ENCODE peak calls at places on chromosomes 2 and 18, in seven cellular contexts. J is GM20000, O is choroid plexus epithelial cell, Y is fibroblast of lung, P is neural crest cell, A is nephron progenitor cell, U is GM12864. I is an unnamed sample.

GRCh38 chr2:234243871-234244565 is 193.5 kb downstream of the SPP2 start:
- DNase-seq in Y (peak; percentile 38), O (peak; percentile 78), P (no peak), J (no peak), U (no peak), A (no peak), I (no peak)

GRCh38 chr2:109612991-109613921 is 510 bp downstream of the SEPTIN10 start:
- DNase-seq in Y (peak; percentile 73), O (peak; percentile 73), J (no peak), P (no peak), A (no peak), U (no peak), I (no peak)

GRCh38 chr2:101983486-101983885 is 8.3 kb upstream of the IL1R2 start:
- DNase-seq in A (no peak), U (no peak), J (no peak), Y (peak; percentile 24), O (peak; percentile 64), P (no peak), I (no peak)

GRCh38 chr2:120576509-120577474 is 158.9 kb upstream of the GLI2 start:
- DNase-seq in U (no peak), J (no peak), P (no peak), Y (no peak), A (no peak), O (peak; percentile 29), I (no peak)

GRCh38 chr2:112153179-112153490 is 14.9 kb downstream of the FBLN7 start:
- DNase-seq in A (no peak), U (no peak), P (no peak), Y (no peak), O (no peak), J (no peak), I (no peak)

GRCh38 chr2:217256261-217256660 is 396.4 kb upstream of the TNP1 start:
- DNase-seq in U (no peak), A (no peak), P (no peak), Y (no peak), O (peak; percentile 36), J (no peak), I (no peak)

GRCh38 chr18:10022365-10022764 is 108.5 kb downstream of the VAPA start:
- DNase-seq in U (no peak), A (no peak), Y (no peak), J (no peak), O (no peak), P (no peak), I (no peak)

GRCh38 chr2:102258386-102259074 is 52.8 kb upstream of the IL1RL1 start:
- DNase-seq in O (peak; percentile 98), U (no peak), A (no peak), Y (peak; percentile 97), J (no peak), P (no peak), I (no peak)

GRCh38 chr2:27085670-27086089 is 892 bp upstream of the KHK start:
- DNase-seq in U (no peak), Y (peak; percentile 72), P (peak; percentile 43), J (peak; percentile 64), O (peak; percentile 63), A (peak; percentile 54), I (peak; percentile 69)

GRCh38 chr2:30446602-30447148 is 371 bp upstream of the LCLAT1 start:
- DNase-seq in O (peak; percentile 28), P (no peak), A (no peak), Y (no peak), U (no peak), J (no peak), I (no peak)

GRCh38 chr2:120709608-120710041 is 26.0 kb upstream of the GLI2 start:
- DNase-seq in O (no peak), J (no peak), P (no peak), A (no peak), Y (peak; percentile 4), U (no peak), I (no peak)

GRCh38 chr2:201972621-201973255 is 60.9 kb upstream of the FZD7 start:
- DNase-seq in Y (no peak), J (no peak), O (no peak), A (no peak), P (peak; percentile 43), U (no peak), I (no peak)

GRCh38 chr2:215540646-215541045 is 104.8 kb upstream of the FN1 start:
- DNase-seq in J (no peak), O (peak; percentile 95), P (no peak), Y (peak; percentile 99), U (no peak), A (no peak), I (no peak)

GRCh38 chr2:177239934-177240600 is 24.5 kb downstream of the NFE2L2 start:
- DNase-seq in P (no peak), J (peak; percentile 15), A (no peak), Y (peak; percentile 67), O (peak; percentile 71), U (no peak), I (peak; percentile 35)

GRCh38 chr2:99484205-99484604 is 5.6 kb downstream of the REV1 start:
- DNase-seq in A (no peak), Y (no peak), P (no peak), U (no peak), O (no peak), J (no peak), I (no peak)

GRCh38 chr2:138502253-138503086 is 900 bp downstream of the SPOPL start:
- DNase-seq in Y (no peak), P (no peak), O (peak; percentile 18), J (peak; percentile 15), A (no peak), U (no peak), I (no peak)

GRCh38 chr18:46067431-46068007 is 4.5 kb downstream of the PSTPIP2 start:
- DNase-seq in P (no peak), J (no peak), A (no peak), O (peak; percentile 67), U (peak; percentile 13), Y (peak; percentile 65), I (no peak)

GRCh38 chr2:17915811-17916523 is 37.5 kb downstream of the KCNS3 start:
- DNase-seq in Y (no peak), P (no peak), O (no peak), U (no peak), J (no peak), A (no peak), I (no peak)

GRCh38 chr2:240732911-240733622 is 41.4 kb downstream of the AQP12A start:
- DNase-seq in U (no peak), A (no peak), P (no peak), J (no peak), O (no peak), Y (no peak), I (no peak)

GRCh38 chr2:240732184-240732583 is 40.5 kb downstream of the AQP12A start:
- DNase-seq in Y (no peak), J (no peak), P (no peak), O (no peak), U (no peak), A (no peak), I (no peak)

GRCh38 chr2:240735476-240735875 is 43.8 kb downstream of the AQP12A start:
- DNase-seq in P (no peak), Y (no peak), O (no peak), J (no peak), U (no peak), A (no peak), I (no peak)

GRCh38 chr2:240734756-240735155 is 43.1 kb downstream of the AQP12A start:
- DNase-seq in Y (no peak), P (no peak), O (no peak), J (no peak), U (no peak), A (no peak), I (no peak)

GRCh38 chr2:240733803-240734495 is 42.3 kb downstream of the AQP12A start:
- DNase-seq in Y (no peak), J (peak; percentile 54), A (no peak), O (no peak), P (no peak), U (no peak), I (no peak)
- TF ChIP-seq CTCF in Y (no peak), J (no peak), A (peak; percentile 2), O (peak; percentile 43), P (peak; percentile 25), U (peak; percentile 51), I (no peak)

GRCh38 chr2:12321017-12321641 is 395.6 kb upstream of the TRIB2 start:
- DNase-seq in U (no peak), Y (peak; percentile 96), A (no peak), P (no peak), O (peak; percentile 90), J (no peak), I (no peak)
- TF ChIP-seq CTCF in U (no peak), Y (peak; percentile 4), A (no peak), P (no peak), O (peak; percentile 40), J (no peak), I (no peak)

GRCh38 chr2:184597571-184597980 is 753 bp upstream of the ZNF804A start:
- DNase-seq in P (peak; percentile 11), O (peak; percentile 54), A (peak; percentile 21), J (peak; percentile 33), Y (peak; percentile 71), U (no peak), I (peak; percentile 24)

GRCh38 chr2:184599054-184599874 is 935 bp downstream of the ZNF804A start:
- DNase-seq in O (peak; percentile 7), P (no peak), U (no peak), J (peak; percentile 23), Y (peak; percentile 48), A (no peak), I (peak; percentile 17)

GRCh38 chr2:184596819-184597411 is 1.4 kb upstream of the ZNF804A start:
- DNase-seq in Y (peak; percentile 76), A (no peak), P (no peak), O (peak; percentile 53), J (peak; percentile 27), U (no peak), I (no peak)

GRCh38 chr2:184598313-184599053 is at the start of gene ZNF804A:
- DNase-seq in Y (peak; percentile 68), A (peak; percentile 80), J (peak; percentile 86), P (peak; percentile 50), U (no peak), O (peak; percentile 45), I (peak; percentile 82)

GRCh38 chr2:184597996-184598312 is 375 bp upstream of the ZNF804A start:
- DNase-seq in O (peak; percentile 19), J (no peak), A (no peak), Y (no peak), P (no peak), U (no peak), I (no peak)
- TF ChIP-seq CTCF in O (no peak), J (no peak), A (no peak), Y (no peak), P (no peak), U (no peak), I (no peak)

GRCh38 chr2:42793314-42794270 is 1.2 kb upstream of the HAAO start:
- DNase-seq in P (no peak), A (no peak), J (no peak), U (no peak), Y (no peak), O (no peak), I (no peak)

GRCh38 chr2:42795275-42795674 is 2.9 kb upstream of the HAAO start:
- DNase-seq in A (no peak), P (no peak), J (no peak), O (no peak), Y (no peak), U (no peak), I (no peak)

GRCh38 chr2:42795871-42796301 is 3.5 kb upstream of the HAAO start:
- DNase-seq in Y (peak; percentile 65), P (no peak), O (peak; percentile 31), J (peak; percentile 57), U (no peak), A (no peak), I (no peak)

GRCh38 chr2:42792583-42793313 is at the start of gene HAAO:
- DNase-seq in P (peak; percentile 61), Y (no peak), A (peak; percentile 75), O (no peak), U (no peak), J (peak; percentile 78), I (peak; percentile 74)

GRCh38 chr2:42794271-42795046 is 2.1 kb upstream of the HAAO start:
- DNase-seq in A (peak; percentile 28), Y (peak; percentile 38), O (peak; percentile 54), J (peak; percentile 65), U (no peak), P (peak; percentile 27), I (no peak)
- TF ChIP-seq CTCF in A (peak; percentile 25), Y (peak; percentile 14), O (peak; percentile 65), J (peak; percentile 59), U (peak; percentile 74), P (peak; percentile 50), I (no peak)

I was measured in GM13976.